ENCODE peak calls at places on chromosomes 6 and 20, in six cellular contexts. One of them, this sample, is unnamed.

GRCh38 chr20:37218976-37219375 is 39.6 kb upstream of the MROH8 start:
- DNase-seq in pancreas: no peak
- DNase-seq in body of pancreas: no peak
- DNase-seq in uterus: no peak
- DNase-seq in SK-N-SH: no peak
- DNase-seq in psoas muscle: no peak
- DNase-seq in this sample: no peak

GRCh38 chr6:2940851-2941250 is 30.5 kb downstream of the SERPINB6 start:
- DNase-seq in pancreas: no peak
- DNase-seq in psoas muscle: no peak
- DNase-seq in SK-N-SH: no peak
- DNase-seq in body of pancreas: no peak
- DNase-seq in uterus: no peak
- DNase-seq in this sample: no peak

GRCh38 chr6:39203398-39203797 is 25.9 kb downstream of the KCNK5 start:
- DNase-seq in psoas muscle: no peak
- DNase-seq in body of pancreas: no peak
- DNase-seq in pancreas: no peak
- DNase-seq in SK-N-SH: no peak
- DNase-seq in uterus: no peak
- DNase-seq in this sample: no peak

GRCh38 chr6:33014841-33015634 is 5.6 kb upstream of the HLA-DOA start:
- DNase-seq in psoas muscle: no peak
- DNase-seq in uterus: peak
- DNase-seq in body of pancreas: peak
- DNase-seq in SK-N-SH: peak
- DNase-seq in pancreas: peak
- DNase-seq in this sample: no peak

GRCh38 chr6:166418691-166419143 is 36.0 kb upstream of the MPC1 start:
- DNase-seq in pancreas: no peak
- DNase-seq in psoas muscle: peak
- DNase-seq in body of pancreas: no peak
- DNase-seq in uterus: no peak
- DNase-seq in SK-N-SH: no peak
- DNase-seq in this sample: peak

GRCh38 chr6:130975325-130975724 is 87.7 kb downstream of the EPB41L2 start:
- DNase-seq in body of pancreas: no peak
- DNase-seq in pancreas: no peak
- DNase-seq in psoas muscle: no peak
- DNase-seq in uterus: no peak
- DNase-seq in SK-N-SH: no peak
- DNase-seq in this sample: no peak

GRCh38 chr6:11428895-11429294 is 108.7 kb upstream of the TMEM170B start:
- DNase-seq in SK-N-SH: no peak
- DNase-seq in pancreas: no peak
- DNase-seq in body of pancreas: no peak
- DNase-seq in psoas muscle: no peak
- DNase-seq in uterus: no peak
- DNase-seq in this sample: no peak

GRCh38 chr6:162973975-162974374 is 246.2 kb downstream of the PACRG start:
- DNase-seq in SK-N-SH: no peak
- DNase-seq in uterus: no peak
- DNase-seq in body of pancreas: no peak
- DNase-seq in psoas muscle: no peak
- DNase-seq in pancreas: no peak
- DNase-seq in this sample: no peak

GRCh38 chr20:41169791-41170351 is 32.5 kb downstream of the PLCG1 start:
- DNase-seq in body of pancreas: no peak
- DNase-seq in uterus: peak
- DNase-seq in psoas muscle: peak
- DNase-seq in pancreas: no peak
- DNase-seq in SK-N-SH: no peak
- DNase-seq in this sample: peak

GRCh38 chr6:170114187-170114945 is 176.5 kb downstream of the DLL1 start:
- DNase-seq in uterus: no peak
- DNase-seq in body of pancreas: no peak
- DNase-seq in psoas muscle: peak
- DNase-seq in SK-N-SH: peak
- DNase-seq in pancreas: no peak
- DNase-seq in this sample: peak

GRCh38 chr6:42786525-42786985 is 4.7 kb downstream of the BICRAL start:
- DNase-seq in uterus: no peak
- DNase-seq in SK-N-SH: no peak
- DNase-seq in body of pancreas: no peak
- DNase-seq in psoas muscle: no peak
- DNase-seq in pancreas: no peak
- DNase-seq in this sample: no peak

GRCh38 chr6:42783876-42784738 is 2.3 kb downstream of the BICRAL start:
- DNase-seq in psoas muscle: no peak
- DNase-seq in uterus: no peak
- DNase-seq in pancreas: no peak
- DNase-seq in body of pancreas: peak
- DNase-seq in SK-N-SH: no peak
- DNase-seq in this sample: no peak

GRCh38 chr6:42782689-42783176 is 881 bp downstream of the BICRAL start:
- DNase-seq in body of pancreas: peak
- DNase-seq in SK-N-SH: peak
- DNase-seq in uterus: peak
- DNase-seq in psoas muscle: peak
- DNase-seq in pancreas: peak
- DNase-seq in this sample: peak

GRCh38 chr6:42783177-42783875 is 1.5 kb downstream of the BICRAL start:
- DNase-seq in pancreas: peak
- DNase-seq in SK-N-SH: peak
- DNase-seq in uterus: peak
- DNase-seq in psoas muscle: peak
- DNase-seq in body of pancreas: peak
- DNase-seq in this sample: peak

DNA sequence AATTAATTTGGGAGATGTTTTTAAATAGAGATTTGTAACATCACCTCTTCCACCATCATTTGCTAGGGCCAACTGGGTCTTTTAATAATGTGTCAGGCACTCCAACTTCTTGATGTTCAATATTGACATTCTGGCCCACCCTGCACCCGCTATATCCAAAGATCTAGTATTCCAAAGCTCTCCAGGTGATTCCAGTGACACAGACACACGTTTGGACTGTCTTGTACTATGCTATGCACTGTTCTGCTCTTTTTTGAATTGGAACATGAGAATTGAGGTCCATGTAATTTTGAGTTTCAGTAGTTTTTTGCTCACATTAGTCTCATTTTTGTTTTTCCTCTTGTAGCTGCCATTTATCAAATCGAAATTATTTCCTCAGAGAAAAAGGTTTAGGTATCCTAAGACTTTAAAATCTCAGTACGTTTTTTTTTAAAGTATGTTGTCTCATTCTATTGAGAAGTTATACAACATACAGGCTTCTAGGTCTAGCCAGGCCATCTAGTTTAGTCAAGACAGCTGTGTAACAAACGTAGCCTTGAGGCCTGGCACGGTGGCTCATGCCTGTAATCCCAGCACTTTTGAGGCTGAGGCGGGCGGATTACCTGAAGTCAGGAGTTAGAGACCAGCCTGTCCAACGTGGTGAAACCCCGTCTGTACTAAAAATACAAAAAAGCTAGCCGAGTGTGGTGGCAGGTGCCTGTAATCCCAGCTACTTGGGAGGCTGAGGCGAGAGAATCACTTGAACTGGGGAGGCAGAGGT is 3.1 kb downstream of the BICRAL start:
- DNase-seq in pancreas: peak
- DNase-seq in body of pancreas: peak
- DNase-seq in uterus: no peak
- DNase-seq in psoas muscle: no peak
- DNase-seq in SK-N-SH: no peak
- DNase-seq in this sample: no peak
- H3K4me3 ChIP-seq in pancreas: peak
- H3K4me3 ChIP-seq in body of pancreas: peak
- H3K4me3 ChIP-seq in uterus: peak
- H3K4me3 ChIP-seq in psoas muscle: peak
- H3K4me3 ChIP-seq in SK-N-SH: peak
- H3K4me3 ChIP-seq in this sample: peak

GRCh38 chr6:135073757-135074393 is 19.3 kb upstream of the HBS1L start:
- DNase-seq in SK-N-SH: no peak
- DNase-seq in uterus: no peak
- DNase-seq in psoas muscle: no peak
- DNase-seq in body of pancreas: no peak
- DNase-seq in pancreas: no peak
- DNase-seq in this sample: no peak

GRCh38 chr6:135073217-135073616 is 18.6 kb upstream of the HBS1L start:
- DNase-seq in uterus: no peak
- DNase-seq in pancreas: no peak
- DNase-seq in psoas muscle: no peak
- DNase-seq in body of pancreas: no peak
- DNase-seq in SK-N-SH: no peak
- DNase-seq in this sample: no peak

GRCh38 chr6:135072753-135073152 is 18.1 kb upstream of the HBS1L start:
- DNase-seq in pancreas: no peak
- DNase-seq in body of pancreas: no peak
- DNase-seq in psoas muscle: no peak
- DNase-seq in SK-N-SH: no peak
- DNase-seq in uterus: no peak
- DNase-seq in this sample: no peak

DNA sequence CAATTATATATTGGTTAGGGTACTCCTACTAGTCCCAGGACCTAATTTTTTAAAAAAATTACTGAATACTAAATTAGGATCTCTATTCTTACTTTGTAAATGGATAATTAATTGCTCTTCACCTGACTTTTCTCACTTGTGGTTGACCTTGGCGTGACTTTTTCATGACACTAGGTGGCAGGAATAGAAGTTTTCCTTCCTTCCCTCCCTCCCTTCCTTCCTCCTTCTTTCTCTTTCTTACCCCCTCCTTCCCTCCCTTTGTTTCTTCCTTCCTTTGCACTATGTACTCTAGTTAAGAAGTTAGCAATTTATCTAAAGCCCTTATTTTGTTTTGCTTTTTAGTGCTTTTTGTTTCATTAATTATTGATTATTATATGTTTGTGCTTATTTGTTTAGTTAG is 20.4 kb upstream of the HBS1L start:
- DNase-seq in pancreas: no peak
- DNase-seq in psoas muscle: no peak
- DNase-seq in uterus: no peak
- DNase-seq in body of pancreas: no peak
- DNase-seq in SK-N-SH: no peak
- DNase-seq in this sample: no peak
- TF ChIP-seq CTCF in pancreas: no peak
- TF ChIP-seq CTCF in psoas muscle: no peak
- TF ChIP-seq CTCF in uterus: no peak
- TF ChIP-seq CTCF in body of pancreas: no peak
- TF ChIP-seq CTCF in SK-N-SH: no peak
- TF ChIP-seq CTCF in this sample: no peak

DNA sequence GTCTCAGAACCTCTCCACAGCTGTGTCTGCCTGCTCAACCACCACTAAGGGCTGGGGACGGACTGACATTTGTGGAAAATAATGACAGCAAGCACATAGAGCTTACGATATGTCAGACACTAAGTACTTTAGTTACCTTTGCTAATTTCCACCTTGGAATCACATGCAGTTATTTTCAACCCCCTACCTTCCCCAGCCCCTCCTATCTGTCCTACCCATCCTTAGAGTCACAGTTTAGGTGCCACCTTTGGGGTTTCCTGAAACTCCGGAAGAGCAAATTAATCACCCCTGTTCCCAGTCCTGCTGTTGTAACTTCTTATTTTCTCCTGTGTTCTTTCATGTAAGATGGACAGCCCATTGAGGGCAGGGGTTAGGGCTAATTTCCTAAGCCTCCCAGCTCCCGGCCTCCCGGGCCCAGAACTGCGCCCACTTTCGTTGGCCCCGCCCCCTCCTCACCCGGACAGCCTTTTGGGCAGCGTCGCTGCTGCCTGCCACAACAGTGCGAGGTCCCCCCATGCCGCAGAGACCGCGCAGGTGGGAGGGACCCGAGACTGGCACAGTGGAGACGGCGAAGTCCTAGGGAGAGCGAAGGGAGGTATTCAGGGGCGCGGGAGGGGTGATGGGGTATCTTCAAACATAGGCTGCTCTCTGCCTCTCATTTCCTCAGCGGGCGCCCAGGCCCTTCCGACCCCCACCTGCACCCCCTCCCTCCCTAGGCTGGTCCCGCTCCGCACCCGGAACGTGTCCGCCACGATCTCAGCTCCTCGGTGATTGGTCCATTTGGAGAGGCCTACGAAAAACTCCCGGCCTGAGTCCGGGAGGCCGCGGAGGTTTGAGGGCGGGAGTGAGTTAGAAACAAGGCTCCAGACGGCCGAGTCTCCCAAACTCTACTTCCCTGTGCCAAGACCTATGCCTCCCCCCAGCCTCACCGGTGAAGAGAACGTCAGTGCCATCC is 1.1 kb downstream of the DDAH2 start:
- DNase-seq in SK-N-SH: no peak
- DNase-seq in body of pancreas: no peak
- DNase-seq in pancreas: no peak
- DNase-seq in uterus: peak
- DNase-seq in psoas muscle: no peak
- DNase-seq in this sample: no peak
- H3K27ac ChIP-seq in SK-N-SH: no peak
- H3K27ac ChIP-seq in body of pancreas: peak
- H3K27ac ChIP-seq in pancreas: peak
- H3K27ac ChIP-seq in uterus: peak
- H3K27ac ChIP-seq in psoas muscle: no peak
- H3K27ac ChIP-seq in this sample: peak

DNA sequence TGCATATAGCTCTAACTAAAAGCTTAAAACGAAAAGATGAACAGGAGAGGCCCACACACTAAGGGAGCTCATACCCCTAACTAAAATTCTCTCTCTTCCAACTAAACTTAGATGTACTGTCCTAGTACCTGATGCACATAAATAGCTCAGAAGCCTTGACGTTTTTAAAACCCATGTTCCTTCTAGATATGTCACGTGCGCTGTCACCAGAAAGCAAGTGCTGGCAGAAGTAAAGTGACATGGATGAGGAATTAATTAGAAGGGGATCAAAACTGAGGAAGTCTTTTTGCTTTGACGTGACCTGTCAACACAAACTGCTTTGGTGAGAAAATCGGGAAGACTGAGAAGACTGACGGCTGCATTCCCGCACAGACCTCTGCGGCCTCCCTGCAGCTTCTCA is 142.5 kb downstream of the ZMYND8 start:
- DNase-seq in pancreas: no peak
- DNase-seq in SK-N-SH: no peak
- DNase-seq in body of pancreas: no peak
- DNase-seq in psoas muscle: no peak
- DNase-seq in uterus: no peak
- DNase-seq in this sample: no peak
- H3K4me3 ChIP-seq in pancreas: no peak
- H3K4me3 ChIP-seq in SK-N-SH: no peak
- H3K4me3 ChIP-seq in body of pancreas: no peak
- H3K4me3 ChIP-seq in psoas muscle: no peak
- H3K4me3 ChIP-seq in uterus: no peak
- H3K4me3 ChIP-seq in this sample: no peak

GRCh38 chr6:127118505-127119360 is at the start of gene RSPO3:
- DNase-seq in psoas muscle: peak
- DNase-seq in pancreas: no peak
- DNase-seq in SK-N-SH: peak
- DNase-seq in uterus: peak
- DNase-seq in body of pancreas: peak
- DNase-seq in this sample: peak
- TF ChIP-seq CTCF in psoas muscle: no peak
- TF ChIP-seq CTCF in pancreas: no peak
- TF ChIP-seq CTCF in SK-N-SH: no peak
- TF ChIP-seq CTCF in uterus: no peak
- TF ChIP-seq CTCF in body of pancreas: no peak
- TF ChIP-seq CTCF in this sample: no peak

This sample was measured in upper lobe of right lung.